ENCODE peak calls at places on chromosomes 7 and 10, in five cellular contexts. One of them, this sample, is unnamed.

GRCh38 chr7:43647314-43647691 is 64.4 kb downstream of the STK17A start:
- DNase-seq in GM19239: no peak
- DNase-seq in T1000: no peak
- DNase-seq in K562: no peak
- DNase-seq in endothelial cell: peak; percentile 47
- DNase-seq in this sample: no peak

GRCh38 chr10:43078986-43079273 is 2.1 kb downstream of the RET start:
- DNase-seq in GM19239: no peak
- DNase-seq in T1000: no peak
- DNase-seq in K562: peak; percentile 76
- DNase-seq in endothelial cell: peak; percentile 72
- DNase-seq in this sample: peak; percentile 59

GRCh38 chr7:77244222-77244934 is 44.8 kb upstream of the FGL2 start:
- DNase-seq in GM19239: no peak
- DNase-seq in T1000: no peak
- DNase-seq in K562: no peak
- DNase-seq in endothelial cell: no peak
- DNase-seq in this sample: no peak

GRCh38 chr10:98262571-98262970 is 5.4 kb downstream of the LOXL4 start:
- DNase-seq in GM19239: no peak
- DNase-seq in T1000: peak; percentile 76
- DNase-seq in K562: peak; percentile 23
- DNase-seq in endothelial cell: peak; percentile 38
- DNase-seq in this sample: no peak

GRCh38 chr10:122198631-122199030 is 72.5 kb upstream of the BTBD16 start:
- DNase-seq in GM19239: no peak
- DNase-seq in T1000: no peak
- DNase-seq in K562: no peak
- DNase-seq in endothelial cell: no peak
- DNase-seq in this sample: no peak

GRCh38 chr7:135282621-135283295 is 49.1 kb downstream of the STRA8 start:
- DNase-seq in GM19239: no peak
- DNase-seq in T1000: no peak
- DNase-seq in K562: no peak
- DNase-seq in endothelial cell: no peak
- DNase-seq in this sample: no peak

GRCh38 chr7:82050792-82051191 is 280.9 kb upstream of the HGF start:
- DNase-seq in GM19239: no peak
- DNase-seq in T1000: no peak
- DNase-seq in K562: no peak
- DNase-seq in endothelial cell: no peak
- DNase-seq in this sample: no peak

GRCh38 chr7:107051376-107051775 is 6.9 kb downstream of the PRKAR2B start:
- DNase-seq in GM19239: no peak
- DNase-seq in T1000: no peak
- DNase-seq in K562: no peak
- DNase-seq in endothelial cell: no peak
- DNase-seq in this sample: no peak

GRCh38 chr10:102729090-102730026 is 14.4 kb upstream of the WBP1L start:
- DNase-seq in GM19239: no peak
- DNase-seq in T1000: peak; percentile 68
- DNase-seq in K562: peak; percentile 72
- DNase-seq in endothelial cell: peak; percentile 91
- DNase-seq in this sample: peak; percentile 75

GRCh38 chr7:96901822-96902412 is 103.4 kb upstream of the DLX6 start:
- DNase-seq in GM19239: no peak
- DNase-seq in T1000: no peak
- DNase-seq in K562: no peak
- DNase-seq in endothelial cell: no peak
- DNase-seq in this sample: no peak

GRCh38 chr10:78779339-78779955 is 289.3 kb upstream of the ZMIZ1 start:
- DNase-seq in GM19239: no peak
- DNase-seq in T1000: no peak
- DNase-seq in K562: no peak
- DNase-seq in endothelial cell: no peak
- DNase-seq in this sample: no peak

GRCh38 chr7:2613926-2614613 is 17.7 kb upstream of the TTYH3 start:
- DNase-seq in GM19239: no peak
- DNase-seq in T1000: no peak
- DNase-seq in K562: no peak
- DNase-seq in endothelial cell: no peak
- DNase-seq in this sample: no peak

GRCh38 chr7:6520163-6520981 is 30.9 kb downstream of the GRID2IP start:
- DNase-seq in GM19239: no peak
- DNase-seq in T1000: no peak
- DNase-seq in K562: no peak
- DNase-seq in endothelial cell: no peak
- DNase-seq in this sample: no peak

GRCh38 chr7:102273749-102274712 is 12.6 kb upstream of the SH2B2 start:
- DNase-seq in GM19239: no peak
- DNase-seq in T1000: peak; percentile 48
- DNase-seq in K562: peak; percentile 92
- DNase-seq in endothelial cell: no peak
- DNase-seq in this sample: peak; percentile 42

GRCh38 chr10:104488046-104488832 is 134.6 kb downstream of the CFAP58 start:
- DNase-seq in GM19239: no peak
- DNase-seq in T1000: peak; percentile 8
- DNase-seq in K562: no peak
- DNase-seq in endothelial cell: no peak
- DNase-seq in this sample: no peak

GRCh38 chr7:80699656-80700318 is 61.3 kb downstream of the CD36 start:
- DNase-seq in GM19239: no peak
- DNase-seq in T1000: no peak
- DNase-seq in K562: no peak
- DNase-seq in endothelial cell: no peak
- DNase-seq in this sample: no peak

GRCh38 chr10:84089162-84089561 is 50.1 kb upstream of the GHITM start:
- DNase-seq in GM19239: no peak
- DNase-seq in T1000: no peak
- DNase-seq in K562: no peak
- DNase-seq in endothelial cell: no peak
- DNase-seq in this sample: no peak

GRCh38 chr7:70193514-70193913 is 595.2 kb downstream of the AUTS2 start:
- DNase-seq in GM19239: no peak
- DNase-seq in T1000: no peak
- DNase-seq in K562: no peak
- DNase-seq in endothelial cell: no peak
- DNase-seq in this sample: no peak

GRCh38 chr7:19133390-19133789 is 11.8 kb downstream of the FERD3L start:
- DNase-seq in GM19239: no peak
- DNase-seq in T1000: no peak
- DNase-seq in K562: no peak
- DNase-seq in endothelial cell: no peak
- DNase-seq in this sample: no peak